ENCODE peak calls at places on chromosomes 13 and 19, in four cellular contexts. L is mucosa of descending colon, G is MG63, V is Peyer's patch. H is an unnamed sample. For H3K9me3, the result is how much of the 10 kb centered on the place peaks cover.

GRCh38 chr19:7535993-7536685 is 622 bp downstream of the PNPLA6 start:
- DNase-seq in L (no peak), G (no peak), V (no peak), H (no peak)

GRCh38 chr19:35144259-35144599 is 1.2 kb downstream of the FXYD7 start:
- DNase-seq in L (no peak), G (no peak), V (no peak), H (no peak)

GRCh38 chr19:2720777-2721569 is at the start of gene DIRAS1:
- DNase-seq in L (no peak), G (no peak), V (no peak), H (no peak)

GRCh38 chr19:50039968-50040367 is 14.2 kb downstream of the ZNF473 start:
- DNase-seq in L (no peak), G (no peak), V (no peak), H (no peak)

GRCh38 chr13:102903659-102904407 is 58.0 kb downstream of the ERCC5 start:
- DNase-seq in L (no peak), G (no peak), V (no peak), H (no peak)

GRCh38 chr19:9406798-9407352 is 28.5 kb downstream of the ZNF266 start:
- DNase-seq in L (peak), G (peak), V (peak), H (peak)

GRCh38 chr19:46240693-46241092 is 11.2 kb downstream of the IGFL1 start:
- DNase-seq in L (no peak), G (no peak), V (no peak), H (no peak)

GRCh38 chr19:32012886-32013635 is 332.3 kb upstream of the ZNF507 start:
- DNase-seq in L (no peak), G (peak), V (no peak), H (no peak)

GRCh38 chr13:48078251-48078656 is 16.6 kb downstream of the MED4 start:
- DNase-seq in L (no peak), G (no peak), V (peak), H (no peak)

GRCh38 chr19:49847731-49848696 is 2.9 kb upstream of the PTOV1 start:
- DNase-seq in L (no peak), G (no peak), V (no peak), H (no peak)

GRCh38 chr13:52348983-52349780 is 56.8 kb downstream of the THSD1 start:
- DNase-seq in L (no peak), G (peak), V (no peak), H (no peak)

GRCh38 chr19:3830841-3831589 is 37.8 kb downstream of the ZFR2 start:
- DNase-seq in L (no peak), G (no peak), V (no peak), H (no peak)

GRCh38 chr19:6535558-6536137 is 4.8 kb downstream of the TNFSF9 start:
- DNase-seq in L (peak), G (no peak), V (no peak), H (no peak)

GRCh38 chr13:28338202-28338601 is 156.7 kb downstream of the FLT1 start:
- DNase-seq in L (no peak), G (no peak), V (no peak), H (no peak)

GRCh38 chr13:40404967-40405716 is 261.3 kb downstream of the FOXO1 start:
- DNase-seq in L (no peak), G (no peak), V (no peak), H (no peak)

GRCh38 chr19:14561832-14562351 is 10.0 kb downstream of the NDUFB7 start:
- DNase-seq in L (no peak), G (peak), V (no peak), H (no peak)

GRCh38 chr19:17341845-17342244 is 4.5 kb downstream of the GTPBP3 start:
- DNase-seq in L (no peak), G (no peak), V (no peak), H (no peak)

GRCh38 chr19:4060621-4061177 is 6.0 kb downstream of the ZBTB7A start:
- DNase-seq in L (peak), G (no peak), V (no peak), H (no peak)

GRCh38 chr19:52735734-52736133 is 890 bp upstream of the ZNF611 start:
- DNase-seq in L (peak), G (no peak), V (no peak), H (no peak)

GRCh38 chr13:100176781-100177389 is 88.0 kb downstream of the PCCA start:
- DNase-seq in L (no peak), G (no peak), V (no peak), H (no peak)

GRCh38 chr19:44525721-44526430 is 3.6 kb downstream of the CEACAM20 start:
- DNase-seq in L (no peak), G (no peak), V (no peak), H (no peak)
- H3K9me3 ChIP-seq in L (under half), G (under half), V (under half), H (under half)

DNA sequence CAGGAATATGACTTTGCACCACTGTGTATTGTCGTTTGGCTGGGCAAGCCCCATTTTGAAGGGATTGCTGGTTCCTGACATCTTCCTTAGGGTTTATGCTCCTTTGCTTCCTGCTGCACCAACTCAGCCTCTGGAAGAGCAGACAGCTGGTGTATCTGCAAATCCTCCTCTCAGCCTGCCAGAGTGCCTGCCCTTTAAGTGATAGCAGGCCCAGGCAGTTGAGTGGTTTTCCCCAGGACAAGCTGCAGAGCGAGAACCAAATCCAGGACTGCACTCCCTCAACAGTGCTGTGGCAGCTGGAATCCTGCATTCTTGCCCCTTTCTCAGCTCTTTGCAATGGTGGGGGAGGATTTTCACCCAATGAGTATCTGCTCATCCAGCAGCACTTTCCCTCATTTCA is 85.5 kb downstream of the ZNF429 start:
- DNase-seq in L (no peak), G (no peak), V (no peak), H (no peak)
- H3K9me3 ChIP-seq in L (under half), G (under half), V (under half), H (under half)

GRCh38 chr13:18964942-18965341 is 216.7 kb downstream of the TUBA3C start:
- DNase-seq in L (no peak), G (no peak), V (no peak), H (no peak)

GRCh38 chr13:18961383-18962117 is 220.1 kb downstream of the TUBA3C start:
- DNase-seq in L (no peak), G (no peak), V (no peak), H (no peak)

GRCh38 chr13:18959996-18960395 is 221.6 kb downstream of the TUBA3C start:
- DNase-seq in L (no peak), G (no peak), V (no peak), H (no peak)

GRCh38 chr13:18960637-18961227 is 220.9 kb downstream of the TUBA3C start:
- DNase-seq in L (no peak), G (no peak), V (no peak), H (no peak)

GRCh38 chr13:18962168-18962734 is 219.4 kb downstream of the TUBA3C start:
- DNase-seq in L (no peak), G (no peak), V (no peak), H (no peak)
- H3K9me3 ChIP-seq in L (half or more), G (under half), V (under half), H (under half)

DNA sequence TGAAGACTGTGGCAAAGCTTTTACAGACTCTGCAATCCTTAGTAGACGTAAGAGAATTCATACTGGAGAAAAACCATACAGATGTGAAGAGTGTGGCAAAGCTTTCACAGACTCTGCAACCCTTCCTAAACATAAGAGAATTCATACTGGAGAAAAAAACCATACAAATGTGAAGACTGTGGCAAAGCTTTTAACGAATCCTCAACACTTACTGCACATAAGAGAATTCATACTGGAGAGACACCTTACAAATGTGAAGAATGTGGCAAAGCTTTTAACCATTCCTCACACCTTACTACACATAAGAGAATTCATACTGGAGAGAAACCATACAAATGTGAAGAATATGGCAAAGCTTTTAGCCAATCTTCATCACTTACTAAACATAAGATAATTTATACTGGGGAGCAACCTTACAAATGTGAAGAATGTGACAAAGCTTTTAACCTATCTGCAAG is 50.1 kb upstream of the ZNF98 start:
- DNase-seq in L (no peak), G (no peak), V (no peak), H (no peak)
- H3K9me3 ChIP-seq in L (half or more), G (under half), V (half or more), H (under half)

DNA sequence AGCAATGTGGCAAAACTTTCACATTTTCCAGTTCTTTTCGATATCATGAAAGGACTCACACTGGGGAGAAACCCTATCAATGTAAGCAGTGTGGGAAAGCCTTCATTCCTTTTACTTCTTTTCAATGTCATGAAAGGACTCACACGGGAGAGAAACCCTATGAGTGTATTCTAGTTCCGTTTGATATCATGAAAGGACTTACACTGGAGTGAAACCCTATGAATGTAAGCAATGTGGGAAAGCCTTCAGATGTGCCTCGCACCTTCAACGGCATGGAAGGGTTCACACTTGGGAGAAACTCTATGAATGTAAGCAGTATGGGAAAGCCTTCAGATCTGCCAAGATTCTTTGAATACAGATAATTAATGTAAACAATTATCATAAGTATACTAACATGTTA is 14.5 kb upstream of the ZNF763 start:
- DNase-seq in L (no peak), G (no peak), V (no peak), H (no peak)
- H3K9me3 ChIP-seq in L (half or more), G (half or more), V (half or more), H (half or more)

GRCh38 chr19:12350185-12350889 is 15.1 kb downstream of the ZNF442 start:
- DNase-seq in L (no peak), G (no peak), V (no peak), H (no peak)
- H3K9me3 ChIP-seq in L (half or more), G (half or more), V (half or more), H (under half)